ENCODE peak calls at places on chromosomes 5 and 9, in six cellular contexts. W is DMS79, E is GM06990, X is ureter, Z is hypothalamus, M is fibroblast of the aortic adventitia. B is an unnamed sample.
A peak's percentile ranks its signal among the peaks of the same experiment; 100 is the strongest.

GRCh38 chr5:1820381-1820780 is 19.2 kb downstream of the NDUFS6 start:
- DNase-seq in Z (no peak), M (no peak), X (no peak), E (no peak), W (no peak), B (no peak)

GRCh38 chr5:76175051-76175666 is 92.0 kb downstream of the SV2C start:
- DNase-seq in W (peak; percentile 6), X (peak; percentile 57), E (no peak), M (peak; percentile 43), Z (no peak), B (peak; percentile 88)

GRCh38 chr9:96071245-96072124 is 196.0 kb downstream of the ERCC6L2 start:
- DNase-seq in X (no peak), E (no peak), M (no peak), Z (no peak), W (no peak), B (peak; percentile 66)

GRCh38 chr5:141269195-141269594 is 24.0 kb downstream of the PCDHB15 start:
- DNase-seq in X (no peak), M (no peak), E (no peak), Z (no peak), W (no peak), B (no peak)

GRCh38 chr9:96048116-96048953 is 172.8 kb downstream of the ERCC6L2 start:
- DNase-seq in E (no peak), W (no peak), X (no peak), M (peak; percentile 25), Z (peak; percentile 23), B (no peak)

GRCh38 chr5:40391642-40392041 is 288.1 kb upstream of the PTGER4 start:
- DNase-seq in X (no peak), W (no peak), Z (no peak), E (no peak), M (no peak), B (no peak)

GRCh38 chr5:141250576-141250975 is 5.4 kb downstream of the PCDHB15 start:
- DNase-seq in M (no peak), E (no peak), W (no peak), Z (no peak), X (no peak), B (no peak)

GRCh38 chr5:84411832-84412605 is 27.3 kb upstream of the EDIL3 start:
- DNase-seq in Z (no peak), E (no peak), X (no peak), M (peak; percentile 47), W (no peak), B (no peak)

GRCh38 chr5:81355291-81356251 is 38.4 kb downstream of the ACOT12 start:
- DNase-seq in M (no peak), X (no peak), Z (no peak), E (no peak), W (no peak), B (no peak)

GRCh38 chr5:80781356-80781755 is 126.6 kb upstream of the DHFR start:
- DNase-seq in X (no peak), E (no peak), M (peak; percentile 40), W (no peak), Z (no peak), B (no peak)

GRCh38 chr5:53331463-53331862 is 149.0 kb upstream of the FST start:
- DNase-seq in X (no peak), W (no peak), E (no peak), M (peak; percentile 74), Z (no peak), B (no peak)

GRCh38 chr9:116471093-116471906 is 215.8 kb upstream of the TRIM32 start:
- DNase-seq in X (no peak), M (peak; percentile 95), E (no peak), Z (no peak), W (no peak), B (no peak)

GRCh38 chr5:113345261-113345940 is 89.4 kb downstream of the TSSK1B start:
- DNase-seq in W (peak; percentile 13), M (peak; percentile 83), E (no peak), X (no peak), Z (no peak), B (no peak)

GRCh38 chr5:180605554-180606214 is 14.4 kb upstream of the SCGB3A1 start:
- DNase-seq in Z (no peak), E (no peak), M (peak; percentile 66), W (no peak), X (no peak), B (peak; percentile 85)

GRCh38 chr5:40481226-40481625 is 198.5 kb upstream of the PTGER4 start:
- DNase-seq in W (no peak), Z (no peak), E (no peak), M (no peak), X (no peak), B (no peak)

GRCh38 chr5:149072791-149073190 is 9.9 kb upstream of the SH3TC2 start:
- DNase-seq in E (no peak), X (no peak), Z (no peak), W (no peak), M (no peak), B (no peak)

GRCh38 chr5:142143878-142144277 is 35.3 kb downstream of the NDFIP1 start:
- DNase-seq in M (peak; percentile 72), X (no peak), Z (no peak), W (no peak), E (no peak), B (peak; percentile 48)

GRCh38 chr5:177610770-177611445 is 11.0 kb downstream of the B4GALT7 start:
- DNase-seq in X (no peak), Z (no peak), E (no peak), W (no peak), M (no peak), B (no peak)

GRCh38 chr9:4671737-4672136 is 5.5 kb upstream of the SPATA6L start:
- DNase-seq in E (no peak), Z (no peak), W (no peak), X (no peak), M (no peak), B (no peak)

GRCh38 chr5:9621379-9621903 is 8.7 kb downstream of the TAS2R1 start:
- DNase-seq in E (no peak), W (no peak), M (peak; percentile 93), Z (no peak), X (no peak), B (no peak)

GRCh38 chr9:89686134-89686533 is 81.3 kb downstream of the GADD45G start:
- DNase-seq in W (peak; percentile 38), E (no peak), Z (no peak), M (no peak), X (peak; percentile 77), B (no peak)

GRCh38 chr9:134403682-134404301 is 77.5 kb downstream of the RXRA start:
- DNase-seq in M (peak; percentile 93), X (peak; percentile 77), E (peak; percentile 60), W (no peak), Z (peak; percentile 45), B (no peak)

GRCh38 chr9:114906922-114907571 is 23.3 kb downstream of the TNFSF8 start:
- DNase-seq in M (peak; percentile 61), W (peak; percentile 97), Z (no peak), E (no peak), X (peak; percentile 47), B (peak; percentile 29)

GRCh38 chr5:169048568-169049125 is 252.3 kb downstream of the SLIT3 start:
- DNase-seq in E (no peak), X (no peak), Z (no peak), W (no peak), M (peak; percentile 24), B (no peak)

GRCh38 chr9:107698779-107699564 is 209.4 kb upstream of the KLF4 start:
- DNase-seq in W (no peak), E (no peak), Z (no peak), X (no peak), M (no peak), B (no peak)